ENCODE peak calls at places on chromosomes 4 and X, in five cellular contexts. One of them, this sample, is unnamed. For H3K4me1, the result is how much of the 10 kb centered on the place peaks cover.

GRCh38 chrX:1435241-1435900 is 17.3 kb downstream of the ASMTL start:
- DNase-seq in mesenchymal stem cell: no peak
- DNase-seq in GM23338: no peak
- DNase-seq in effector memory CD4-positive, alpha-beta T cell: no peak
- DNase-seq in Peyer's patch: no peak
- DNase-seq in this sample: no peak

GRCh38 chr4:179097741-179098140 is 1655.5 kb upstream of the AGA start:
- DNase-seq in effector memory CD4-positive, alpha-beta T cell: no peak
- DNase-seq in mesenchymal stem cell: peak
- DNase-seq in GM23338: peak
- DNase-seq in Peyer's patch: no peak
- DNase-seq in this sample: peak

GRCh38 chr4:179465131-179465797 is 2023.0 kb upstream of the AGA start:
- DNase-seq in Peyer's patch: no peak
- DNase-seq in GM23338: peak
- DNase-seq in mesenchymal stem cell: peak
- DNase-seq in effector memory CD4-positive, alpha-beta T cell: no peak
- DNase-seq in this sample: peak

GRCh38 chr4:24645765-24646550 is 61.6 kb upstream of the DHX15 start:
- DNase-seq in mesenchymal stem cell: no peak
- DNase-seq in GM23338: no peak
- DNase-seq in Peyer's patch: no peak
- DNase-seq in effector memory CD4-positive, alpha-beta T cell: no peak
- DNase-seq in this sample: no peak

GRCh38 chrX:109886122-109886761 is 116.7 kb upstream of the TMEM164 start:
- DNase-seq in mesenchymal stem cell: peak
- DNase-seq in Peyer's patch: no peak
- DNase-seq in GM23338: peak
- DNase-seq in effector memory CD4-positive, alpha-beta T cell: peak
- DNase-seq in this sample: peak

GRCh38 chrX:9957743-9958142 is 9.4 kb upstream of the CLDN34 start:
- DNase-seq in effector memory CD4-positive, alpha-beta T cell: no peak
- DNase-seq in GM23338: no peak
- DNase-seq in mesenchymal stem cell: no peak
- DNase-seq in Peyer's patch: no peak
- DNase-seq in this sample: no peak

GRCh38 chrX:40502688-40503087 is 78.1 kb upstream of the ATP6AP2 start:
- DNase-seq in mesenchymal stem cell: no peak
- DNase-seq in effector memory CD4-positive, alpha-beta T cell: no peak
- DNase-seq in GM23338: no peak
- DNase-seq in Peyer's patch: no peak
- DNase-seq in this sample: no peak

GRCh38 chr4:94605241-94605640 is 152.5 kb upstream of the BMPR1B start:
- DNase-seq in effector memory CD4-positive, alpha-beta T cell: no peak
- DNase-seq in mesenchymal stem cell: no peak
- DNase-seq in GM23338: no peak
- DNase-seq in Peyer's patch: no peak
- DNase-seq in this sample: no peak

GRCh38 chr4:71537551-71538065 is 198.8 kb downstream of the SLC4A4 start:
- DNase-seq in mesenchymal stem cell: no peak
- DNase-seq in GM23338: no peak
- DNase-seq in effector memory CD4-positive, alpha-beta T cell: no peak
- DNase-seq in Peyer's patch: no peak
- DNase-seq in this sample: no peak

GRCh38 chr4:138845051-138845450 is 170.5 kb upstream of the NOCT start:
- DNase-seq in effector memory CD4-positive, alpha-beta T cell: no peak
- DNase-seq in GM23338: no peak
- DNase-seq in Peyer's patch: no peak
- DNase-seq in mesenchymal stem cell: no peak
- DNase-seq in this sample: no peak

GRCh38 chr4:132770776-132771175 is 378.3 kb upstream of the PCDH10 start:
- DNase-seq in effector memory CD4-positive, alpha-beta T cell: no peak
- DNase-seq in mesenchymal stem cell: no peak
- DNase-seq in Peyer's patch: no peak
- DNase-seq in GM23338: no peak
- DNase-seq in this sample: no peak

GRCh38 chr4:153713840-153714239 is 29.8 kb downstream of the TLR2 start:
- DNase-seq in Peyer's patch: no peak
- DNase-seq in GM23338: no peak
- DNase-seq in mesenchymal stem cell: no peak
- DNase-seq in effector memory CD4-positive, alpha-beta T cell: no peak
- DNase-seq in this sample: no peak

GRCh38 chr4:54482529-54482961 is 175.2 kb upstream of the KIT start:
- DNase-seq in effector memory CD4-positive, alpha-beta T cell: no peak
- DNase-seq in mesenchymal stem cell: peak
- DNase-seq in GM23338: no peak
- DNase-seq in Peyer's patch: no peak
- DNase-seq in this sample: no peak

GRCh38 chrX:118976599-118977340 is 2.4 kb downstream of the LONRF3 start:
- DNase-seq in GM23338: no peak
- DNase-seq in Peyer's patch: peak
- DNase-seq in mesenchymal stem cell: peak
- DNase-seq in effector memory CD4-positive, alpha-beta T cell: peak
- DNase-seq in this sample: no peak

GRCh38 chrX:145817299-145817665 is 347 bp upstream of the SLITRK2 start:
- DNase-seq in mesenchymal stem cell: no peak
- DNase-seq in GM23338: no peak
- DNase-seq in Peyer's patch: no peak
- DNase-seq in effector memory CD4-positive, alpha-beta T cell: no peak
- DNase-seq in this sample: no peak

GRCh38 chr4:144318797-144319196 is 178.3 kb upstream of the GYPA start:
- DNase-seq in GM23338: no peak
- DNase-seq in effector memory CD4-positive, alpha-beta T cell: no peak
- DNase-seq in mesenchymal stem cell: no peak
- DNase-seq in Peyer's patch: no peak
- DNase-seq in this sample: no peak

GRCh38 chr4:13980317-13980716 is 352.8 kb upstream of the BOD1L1 start:
- DNase-seq in effector memory CD4-positive, alpha-beta T cell: no peak
- DNase-seq in mesenchymal stem cell: peak
- DNase-seq in GM23338: no peak
- DNase-seq in Peyer's patch: no peak
- DNase-seq in this sample: no peak

GRCh38 chr4:13984996-13985780 is 357.7 kb upstream of the BOD1L1 start:
- DNase-seq in mesenchymal stem cell: no peak
- DNase-seq in Peyer's patch: no peak
- DNase-seq in GM23338: no peak
- DNase-seq in effector memory CD4-positive, alpha-beta T cell: no peak
- DNase-seq in this sample: no peak

GRCh38 chr4:13985824-13986223 is 358.3 kb upstream of the BOD1L1 start:
- DNase-seq in mesenchymal stem cell: no peak
- DNase-seq in effector memory CD4-positive, alpha-beta T cell: no peak
- DNase-seq in GM23338: no peak
- DNase-seq in Peyer's patch: no peak
- DNase-seq in this sample: no peak

GRCh38 chr4:13982008-13982407 is 354.5 kb upstream of the BOD1L1 start:
- DNase-seq in mesenchymal stem cell: no peak
- DNase-seq in Peyer's patch: no peak
- DNase-seq in GM23338: no peak
- DNase-seq in effector memory CD4-positive, alpha-beta T cell: no peak
- DNase-seq in this sample: no peak

DNA sequence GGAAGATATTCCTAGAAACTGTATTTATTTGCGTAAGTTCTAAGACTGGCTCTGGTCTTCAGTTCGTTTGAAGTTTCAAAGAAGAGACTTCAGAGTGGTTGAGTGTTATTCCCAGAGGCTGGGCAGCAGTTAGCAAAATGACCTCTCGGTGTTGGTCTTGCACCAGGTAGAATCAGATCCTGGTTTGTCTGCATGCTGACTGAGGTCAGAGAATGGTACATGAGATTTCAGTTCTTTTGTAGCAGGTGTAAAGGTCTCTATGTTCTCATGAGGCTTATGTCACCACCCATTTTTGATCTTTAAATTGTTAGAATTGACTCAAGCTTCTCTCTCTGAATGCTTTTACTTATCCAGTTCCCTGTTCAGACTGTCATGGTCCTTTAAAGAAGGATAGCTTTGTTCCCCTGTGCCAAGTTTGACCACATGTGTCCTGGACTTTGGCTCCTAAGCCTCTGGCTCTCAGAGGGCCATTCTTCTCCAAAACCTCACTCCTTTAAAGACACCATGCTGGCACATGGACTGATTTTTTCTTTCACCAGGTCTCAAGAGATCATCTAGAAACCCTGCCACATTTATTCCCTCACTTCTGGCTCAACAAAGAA is 355.8 kb upstream of the BOD1L1 start:
- DNase-seq in Peyer's patch: no peak
- DNase-seq in mesenchymal stem cell: no peak
- DNase-seq in effector memory CD4-positive, alpha-beta T cell: no peak
- DNase-seq in GM23338: no peak
- DNase-seq in this sample: no peak
- H3K4me1 ChIP-seq in Peyer's patch: under half
- H3K4me1 ChIP-seq in mesenchymal stem cell: under half
- H3K4me1 ChIP-seq in effector memory CD4-positive, alpha-beta T cell: under half
- H3K4me1 ChIP-seq in GM23338: under half
- H3K4me1 ChIP-seq in this sample: under half

GRCh38 chr4:145484240-145484846 is 2.7 kb downstream of the SMAD1 start:
- DNase-seq in GM23338: no peak
- DNase-seq in Peyer's patch: no peak
- DNase-seq in mesenchymal stem cell: no peak
- DNase-seq in effector memory CD4-positive, alpha-beta T cell: no peak
- DNase-seq in this sample: no peak

GRCh38 chr4:145486603-145487002 is 5.0 kb downstream of the SMAD1 start:
- DNase-seq in Peyer's patch: no peak
- DNase-seq in effector memory CD4-positive, alpha-beta T cell: no peak
- DNase-seq in GM23338: no peak
- DNase-seq in mesenchymal stem cell: no peak
- DNase-seq in this sample: no peak

GRCh38 chr4:145482209-145483021 is 762 bp downstream of the SMAD1 start:
- DNase-seq in effector memory CD4-positive, alpha-beta T cell: no peak
- DNase-seq in Peyer's patch: no peak
- DNase-seq in GM23338: peak
- DNase-seq in mesenchymal stem cell: peak
- DNase-seq in this sample: no peak

GRCh38 chr4:145487626-145488025 is 6.0 kb downstream of the SMAD1 start:
- DNase-seq in GM23338: no peak
- DNase-seq in mesenchymal stem cell: no peak
- DNase-seq in effector memory CD4-positive, alpha-beta T cell: no peak
- DNase-seq in Peyer's patch: no peak
- DNase-seq in this sample: no peak

DNA sequence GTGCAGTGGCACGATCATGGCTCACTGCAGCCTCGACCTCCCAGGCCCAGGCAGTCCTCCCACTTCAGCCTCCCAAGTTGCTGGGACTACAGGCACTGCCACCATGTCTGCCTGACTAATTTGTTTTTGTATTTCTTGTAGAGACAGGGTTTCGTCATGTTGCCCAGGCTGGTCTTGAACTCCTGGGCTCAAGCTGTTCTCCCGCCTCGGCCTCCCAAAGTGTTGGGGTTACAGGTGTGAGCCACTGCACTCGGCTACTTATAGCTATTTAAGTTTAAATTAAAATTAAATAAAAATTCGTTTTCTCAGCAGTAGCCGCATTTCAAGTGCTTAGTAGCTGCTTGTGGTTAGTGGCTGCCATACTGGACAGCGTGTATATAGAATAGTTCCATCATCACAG is 3.5 kb downstream of the SMAD1 start:
- DNase-seq in GM23338: no peak
- DNase-seq in mesenchymal stem cell: no peak
- DNase-seq in Peyer's patch: no peak
- DNase-seq in effector memory CD4-positive, alpha-beta T cell: no peak
- DNase-seq in this sample: no peak
- H3K4me1 ChIP-seq in GM23338: under half
- H3K4me1 ChIP-seq in mesenchymal stem cell: under half
- H3K4me1 ChIP-seq in Peyer's patch: under half
- H3K4me1 ChIP-seq in effector memory CD4-positive, alpha-beta T cell: under half
- H3K4me1 ChIP-seq in this sample: under half

GRCh38 chr4:722851-723360 is 17.3 kb downstream of the PCGF3 start:
- DNase-seq in GM23338: no peak
- DNase-seq in effector memory CD4-positive, alpha-beta T cell: no peak
- DNase-seq in mesenchymal stem cell: no peak
- DNase-seq in Peyer's patch: no peak
- DNase-seq in this sample: no peak

GRCh38 chr4:723706-724105 is 18.1 kb downstream of the PCGF3 start:
- DNase-seq in mesenchymal stem cell: no peak
- DNase-seq in effector memory CD4-positive, alpha-beta T cell: no peak
- DNase-seq in GM23338: no peak
- DNase-seq in Peyer's patch: no peak
- DNase-seq in this sample: no peak

GRCh38 chr4:722181-722725 is 16.6 kb downstream of the PCGF3 start:
- DNase-seq in mesenchymal stem cell: no peak
- DNase-seq in Peyer's patch: no peak
- DNase-seq in effector memory CD4-positive, alpha-beta T cell: no peak
- DNase-seq in GM23338: no peak
- DNase-seq in this sample: no peak

GRCh38 chr4:725368-726234 is 20.0 kb downstream of the PCGF3 start:
- DNase-seq in GM23338: no peak
- DNase-seq in mesenchymal stem cell: no peak
- DNase-seq in effector memory CD4-positive, alpha-beta T cell: no peak
- DNase-seq in Peyer's patch: no peak
- DNase-seq in this sample: no peak

DNA sequence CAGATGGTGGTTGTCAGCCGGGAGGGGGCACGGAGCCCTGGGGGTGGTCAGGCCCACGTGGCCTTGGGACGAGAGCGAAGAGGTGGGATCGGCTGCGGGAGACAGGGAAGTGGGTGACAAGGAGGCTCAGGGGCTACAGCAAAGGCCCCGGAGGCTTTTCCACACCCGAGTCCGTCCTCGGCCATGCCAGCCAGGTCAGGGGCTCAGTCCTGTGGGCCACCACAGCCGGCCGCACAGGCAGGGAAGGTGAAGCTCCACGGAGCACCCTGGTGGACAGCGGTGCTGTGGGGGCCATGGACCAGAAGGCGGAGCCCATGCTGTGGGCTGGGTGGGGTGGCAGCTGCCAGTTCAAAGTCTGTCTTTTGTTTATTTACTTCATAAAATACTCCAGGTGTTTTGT is 18.5 kb downstream of the PCGF3 start:
- DNase-seq in mesenchymal stem cell: no peak
- DNase-seq in effector memory CD4-positive, alpha-beta T cell: no peak
- DNase-seq in GM23338: no peak
- DNase-seq in Peyer's patch: no peak
- DNase-seq in this sample: no peak
- H3K4me1 ChIP-seq in mesenchymal stem cell: under half
- H3K4me1 ChIP-seq in effector memory CD4-positive, alpha-beta T cell: under half
- H3K4me1 ChIP-seq in GM23338: under half
- H3K4me1 ChIP-seq in Peyer's patch: under half
- H3K4me1 ChIP-seq in this sample: under half

DNA sequence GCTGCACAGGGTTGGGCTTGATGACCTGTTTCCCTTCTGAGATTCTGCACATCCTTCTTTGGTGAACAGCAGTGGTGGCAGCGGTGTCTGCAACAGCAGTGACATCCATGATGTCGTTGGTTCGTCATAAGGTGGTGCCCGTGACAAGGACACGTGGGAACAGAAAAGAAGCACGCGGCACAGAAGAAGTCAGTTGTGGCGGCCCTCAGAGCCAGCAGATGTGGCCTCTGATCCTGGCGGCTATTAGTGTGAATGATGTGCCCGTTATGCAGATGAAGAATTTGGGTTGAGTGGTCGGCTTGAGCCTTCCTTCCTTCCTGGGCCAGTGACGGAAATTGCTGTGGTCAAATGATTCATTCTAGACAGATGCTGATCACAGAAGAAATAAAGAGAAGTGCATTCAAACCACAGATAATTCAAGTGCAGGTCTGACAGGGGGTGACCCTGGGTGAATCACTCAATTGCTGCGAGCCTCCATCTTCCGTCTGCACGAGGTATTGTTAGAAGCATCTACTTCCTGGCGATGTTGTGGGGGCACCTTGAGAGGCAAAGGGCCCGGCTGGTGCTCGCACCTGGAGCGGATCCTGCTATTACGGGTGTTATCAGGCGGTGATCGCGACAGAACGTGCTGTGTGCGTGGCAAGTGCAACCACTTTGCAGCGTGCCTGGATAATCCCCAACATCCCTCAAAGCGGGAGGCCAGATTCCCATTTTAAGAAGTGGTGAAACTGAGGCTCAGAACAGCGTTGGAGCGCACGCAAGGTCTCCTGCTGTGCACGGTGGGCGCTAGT is 215.2 kb upstream of the PSAPL1 start:
- DNase-seq in Peyer's patch: peak
- DNase-seq in GM23338: no peak
- DNase-seq in effector memory CD4-positive, alpha-beta T cell: peak
- DNase-seq in mesenchymal stem cell: peak
- DNase-seq in this sample: no peak
- H3K4me1 ChIP-seq in Peyer's patch: under half
- H3K4me1 ChIP-seq in GM23338: under half
- H3K4me1 ChIP-seq in effector memory CD4-positive, alpha-beta T cell: under half
- H3K4me1 ChIP-seq in mesenchymal stem cell: half or more
- H3K4me1 ChIP-seq in this sample: under half

This sample was measured in iPS DF 6.9.